ENCODE peak calls at places on chromosomes 12 and 14, in five cellular contexts. L is activated T-cell treated with anti-CD3 and anti-CD28 coated beads for 24 hours, G is body of pancreas, J is left cardiac atrium, F is natural killer cell. A is an unnamed sample.

GRCh38 chr12:44127966-44128365 is 292.1 kb downstream of the TMEM117 start:
- DNase-seq in J (no peak), F (no peak), G (no peak), L (no peak), A (no peak)

GRCh38 chr14:63276492-63277342 is 42.0 kb downstream of the GPHB5 start:
- DNase-seq in L (no peak), F (no peak), J (no peak), G (no peak), A (no peak)

GRCh38 chr12:111429760-111430417 is 24.2 kb downstream of the SH2B3 start:
- DNase-seq in L (peak), J (no peak), G (no peak), F (peak), A (no peak)

GRCh38 chr12:70305794-70306193 is 60.3 kb upstream of the KCNMB4 start:
- DNase-seq in F (no peak), G (no peak), L (no peak), J (no peak), A (no peak)

GRCh38 chr14:29927596-29928341 is at the start of gene PRKD1:
- DNase-seq in J (peak), L (no peak), G (peak), F (no peak), A (peak)

GRCh38 chr12:84891106-84891838 is 21.3 kb downstream of the SLC6A15 start:
- DNase-seq in G (no peak), J (no peak), F (no peak), L (no peak), A (no peak)

GRCh38 chr12:78229491-78230209 is 399.0 kb downstream of the NAV3 start:
- DNase-seq in G (peak), J (no peak), L (no peak), F (no peak), A (peak)

GRCh38 chr12:80173465-80173864 is 74.1 kb downstream of the OTOGL start:
- DNase-seq in J (no peak), L (no peak), F (no peak), G (no peak), A (no peak)

GRCh38 chr14:91098591-91098990 is 15.3 kb upstream of the DGLUCY start:
- DNase-seq in G (no peak), J (no peak), F (no peak), L (no peak), A (no peak)

GRCh38 chr14:89681086-89682018 is 264.3 kb upstream of the FOXN3 start:
- DNase-seq in G (no peak), L (peak), F (no peak), J (no peak), A (peak)

GRCh38 chr12:122421815-122422737 is at the start of gene CLIP1:
- DNase-seq in G (peak), J (peak), F (peak), L (peak), A (peak)

GRCh38 chr14:81903477-81903876 is 369.8 kb upstream of the SEL1L start:
- DNase-seq in J (no peak), F (no peak), L (no peak), G (no peak), A (no peak)

GRCh38 chr12:109625131-109625559 is 51.6 kb downstream of the MVK start:
- DNase-seq in L (no peak), G (no peak), F (no peak), J (peak), A (no peak)

GRCh38 chr12:122322501-122322900 is 56.2 kb upstream of the VPS33A start:
- DNase-seq in L (no peak), J (no peak), F (no peak), G (no peak), A (no peak)